ENCODE peak calls at places on chromosomes 4 and X, in nine cellular contexts. S, G, I, L, P, X, V, O and N are unnamed samples.

GRCh38 chrX:10582945-10583344 is 37.4 kb downstream of the MID1 start:
- DNase-seq in S (no peak), P (peak; percentile 60), X (no peak), V (no peak), L (no peak), O (no peak), I (no peak), G (no peak), N (peak; percentile 71)

GRCh38 chrX:71917621-71918341 is 7.1 kb downstream of the NHSL2 start:
- DNase-seq in V (no peak), X (no peak), L (no peak), I (no peak), P (peak; percentile 55), S (no peak), O (no peak), G (no peak), N (no peak)

GRCh38 chrX:42519666-42520231 is 258.2 kb downstream of the PPP1R2C start:
- DNase-seq in P (peak; percentile 60), I (no peak), X (no peak), G (peak; percentile 67), L (no peak), V (no peak), O (no peak), S (no peak), N (peak; percentile 67)

GRCh38 chrX:39714471-39714870 is 383.3 kb downstream of the BCOR start:
- DNase-seq in L (no peak), P (no peak), S (no peak), X (no peak), O (no peak), I (no peak), G (no peak), V (no peak), N (no peak)

GRCh38 chr4:17109126-17109525 is 210.7 kb upstream of the LDB2 start:
- DNase-seq in P (no peak), O (no peak), L (no peak), X (no peak), S (no peak), G (no peak), V (no peak), I (no peak), N (no peak)

GRCh38 chrX:45714864-45715263 is 514.2 kb upstream of the DIPK2B start:
- DNase-seq in O (no peak), X (no peak), G (peak; percentile 39), P (peak; percentile 46), I (no peak), V (no peak), L (no peak), S (peak; percentile 8), N (peak; percentile 65)

GRCh38 chr4:100041646-100042045 is 91.6 kb upstream of the H2AZ1 start:
- DNase-seq in O (no peak), X (no peak), S (no peak), L (no peak), P (no peak), I (no peak), V (no peak), G (no peak), N (no peak)

GRCh38 chr4:168360271-168360670 is 41.7 kb upstream of the DDX60 start:
- DNase-seq in L (no peak), S (no peak), I (no peak), G (no peak), V (no peak), X (no peak), O (no peak), P (no peak), N (no peak)

GRCh38 chr4:39606747-39607146 is 31.9 kb downstream of the SMIM14 start:
- DNase-seq in I (no peak), S (no peak), G (no peak), P (no peak), O (no peak), X (no peak), V (no peak), L (no peak), N (no peak)

GRCh38 chr4:149896428-149896827 is 80.8 kb upstream of the IQCM start:
- DNase-seq in V (no peak), P (peak; percentile 42), I (no peak), X (no peak), S (no peak), O (no peak), L (no peak), G (peak; percentile 38), N (peak; percentile 50)

GRCh38 chr4:182698212-182698611 is 219.0 kb downstream of the DCTD start:
- DNase-seq in O (no peak), I (no peak), P (no peak), X (no peak), V (no peak), G (no peak), S (no peak), L (no peak), N (no peak)

DNA sequence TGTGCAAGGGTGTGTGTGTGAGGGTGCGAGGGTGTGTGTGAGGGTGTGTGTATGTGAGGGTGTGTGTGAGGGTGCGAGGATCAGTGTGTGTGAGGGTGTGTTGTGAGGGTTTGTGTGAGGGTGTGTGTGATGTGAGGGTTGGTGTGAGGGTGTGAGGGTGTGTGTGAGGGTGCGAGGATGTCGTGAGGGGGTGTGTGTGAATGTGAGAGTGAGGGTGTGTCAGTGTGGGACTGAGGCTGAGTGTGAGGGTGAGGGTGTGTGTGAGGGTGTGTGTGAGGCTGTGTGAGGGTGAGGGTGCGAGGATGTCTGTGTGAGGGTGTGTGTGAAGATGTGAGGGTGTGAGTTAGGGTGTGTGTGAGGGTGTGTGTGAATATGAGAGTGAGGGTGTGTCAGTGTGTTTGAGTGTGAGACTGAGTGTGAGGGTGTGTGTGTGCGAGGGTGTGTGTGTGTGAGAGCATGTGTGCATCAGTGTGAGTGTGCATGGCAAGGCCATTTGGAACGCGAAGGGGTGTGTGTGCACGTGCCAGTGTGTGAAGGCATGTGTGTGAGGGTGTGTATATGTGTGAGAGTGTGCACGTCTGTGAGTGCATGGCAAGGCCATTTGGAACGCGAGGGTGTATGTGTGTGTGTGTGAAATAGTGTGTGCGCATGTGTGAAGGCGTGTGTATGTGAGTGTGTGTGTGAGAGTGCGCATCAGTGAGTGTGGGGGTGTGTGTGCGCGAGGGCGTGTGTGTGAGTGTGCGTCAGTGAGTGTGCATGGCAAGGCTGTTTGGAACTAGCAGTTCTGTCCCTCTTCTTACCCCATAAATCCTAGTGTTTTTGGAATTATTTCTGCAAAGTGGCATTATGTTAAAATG is 69.8 kb downstream of the RGS12 start:
- DNase-seq in O (no peak), P (no peak), I (no peak), L (no peak), S (no peak), G (no peak), X (no peak), V (peak; percentile 11), N (no peak)
- H3K4me3 ChIP-seq in O (no peak overlapping the region), P (no peak overlapping the region), I (no peak overlapping the region), L (no peak overlapping the region), S (no peak overlapping the region), G (no peak overlapping the region), X (no peak overlapping the region), V (no peak overlapping the region), N (no peak overlapping the region)

DNA sequence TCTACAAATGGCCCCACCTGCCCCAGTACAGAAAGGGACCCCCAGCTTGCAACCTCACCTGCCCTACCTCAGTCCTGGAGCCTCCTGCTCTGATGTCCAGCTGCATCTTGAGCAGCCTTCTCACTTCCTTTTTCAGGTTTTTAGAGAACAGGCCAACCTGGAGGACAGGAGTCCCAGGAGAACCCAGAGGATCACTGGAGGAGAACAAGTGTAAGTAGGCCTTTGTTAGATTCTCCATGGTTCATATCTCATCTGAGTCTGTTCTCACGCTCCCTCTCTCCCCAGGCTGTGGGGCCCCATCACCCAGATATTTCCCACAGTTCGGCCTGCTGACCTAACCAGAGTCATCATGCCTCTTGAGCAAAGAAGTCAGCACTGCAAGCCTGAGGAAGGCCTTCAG is 3.6 kb downstream of the MAGEA11 start:
- DNase-seq in S (no peak), O (no peak), P (no peak), V (no peak), I (no peak), G (no peak), X (no peak), L (no peak), N (no peak)
- TF ChIP-seq CTCF in S (no peak), O (no peak), P (no peak), V (no peak), I (no peak), G (no peak), X (no peak), L (no peak), N (no peak)

GRCh38 chr4:48269861-48270515 is 350 bp upstream of the TEC start:
- DNase-seq in O (peak; percentile 67), S (peak; percentile 71), X (no peak), G (peak; percentile 59), V (peak; percentile 92), L (peak; percentile 78), P (peak; percentile 74), I (peak; percentile 92), N (peak; percentile 80)

GRCh38 chr4:48271048-48271452 is 1.4 kb upstream of the TEC start:
- DNase-seq in V (no peak), L (no peak), X (no peak), O (no peak), I (peak; percentile 62), P (no peak), S (no peak), G (no peak), N (no peak)

GRCh38 chr4:48271626-48272025 is 2.0 kb upstream of the TEC start:
- DNase-seq in X (no peak), P (no peak), G (no peak), S (no peak), I (no peak), L (no peak), O (no peak), V (no peak), N (no peak)

GRCh38 chr4:48268956-48269860 is at the start of gene TEC:
- DNase-seq in V (peak; percentile 63), O (peak; percentile 41), X (no peak), S (no peak), I (peak; percentile 59), G (no peak), P (no peak), L (peak; percentile 12), N (no peak)

DNA sequence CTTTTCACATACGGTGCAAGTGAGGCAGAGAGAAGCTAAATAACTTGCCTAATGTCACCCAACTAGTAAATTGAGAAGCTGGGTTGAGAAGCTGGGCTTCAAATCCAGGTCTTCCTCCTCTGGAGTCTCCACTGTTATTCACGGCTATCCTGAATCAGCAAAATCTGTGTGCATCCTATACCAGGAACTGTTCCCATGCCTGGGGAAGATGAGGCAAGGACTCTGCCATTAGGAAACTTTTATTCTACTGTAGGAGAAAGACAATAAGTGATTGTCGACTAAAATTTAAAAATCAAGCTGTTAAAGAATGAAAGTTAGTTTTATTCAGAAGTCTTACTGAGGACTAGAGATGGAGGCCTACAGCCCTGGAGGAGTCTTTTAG is 869 bp upstream of the TEC start:
- DNase-seq in O (no peak), I (no peak), P (no peak), S (no peak), G (no peak), X (no peak), L (no peak), V (no peak), N (no peak)
- H3K4me3 ChIP-seq in O (peak overlapping the region; percentile 70), I (peak overlapping the region; percentile 70), P (peak overlapping the region; percentile 85), S (peak overlapping the region; percentile 77), G (no peak overlapping the region), X (peak overlapping the region; percentile 65), L (peak overlapping the region; percentile 98), V (peak overlapping the region; percentile 92), N (peak overlapping the region; percentile 73)

DNA sequence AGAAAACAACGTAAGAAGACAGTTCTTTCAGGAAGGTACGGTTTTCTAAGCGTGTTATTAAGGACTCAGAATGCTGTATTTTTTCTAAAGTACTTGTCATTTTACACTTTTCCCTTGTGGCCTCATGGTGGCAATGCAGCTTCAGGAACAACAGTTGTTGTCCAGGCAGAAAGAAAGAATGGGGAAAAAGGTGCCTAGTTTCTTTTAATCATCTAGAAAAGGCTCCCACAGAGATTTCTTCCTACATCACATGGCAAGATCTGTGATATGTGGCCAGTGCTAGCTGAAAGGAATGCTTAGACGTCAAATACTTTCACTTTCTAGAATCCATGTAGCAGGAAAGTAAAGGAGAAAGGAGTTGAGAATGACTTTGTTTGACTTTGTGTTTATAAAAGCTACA is 49.0 kb upstream of the TRAM1L1 start:
- DNase-seq in L (no peak), V (no peak), S (no peak), P (peak; percentile 56), G (peak; percentile 85), X (no peak), O (no peak), I (peak; percentile 65), N (peak; percentile 91)
- TF ChIP-seq CTCF in L (no peak), V (no peak), S (peak; percentile 21), P (peak; percentile 39), G (peak; percentile 71), X (peak; percentile 30), O (peak; percentile 87), I (peak; percentile 58), N (peak; percentile 72)